ENCODE peak calls at places on chromosomes 16 and 17, in six cellular contexts. One of them, this sample, is unnamed.

GRCh38 chr16:30669026-30670000 is 11.1 kb downstream of the FBRS start:
- DNase-seq in ascending aorta: no peak
- DNase-seq in nephron progenitor cell: no peak
- DNase-seq in ureter: no peak
- DNase-seq in activated T-helper 1 cell treated with Interleukin-2 at 50 U/mL for 16 hours: no peak
- DNase-seq in breast epithelium: no peak
- DNase-seq in this sample: no peak

GRCh38 chr16:7303677-7304200 is 28.9 kb upstream of the RBFOX1 start:
- DNase-seq in breast epithelium: no peak
- DNase-seq in activated T-helper 1 cell treated with Interleukin-2 at 50 U/mL for 16 hours: no peak
- DNase-seq in nephron progenitor cell: peak
- DNase-seq in ascending aorta: no peak
- DNase-seq in ureter: no peak
- DNase-seq in this sample: no peak

GRCh38 chr17:35051183-35051578 is 12.3 kb downstream of the RFFL start:
- DNase-seq in activated T-helper 1 cell treated with Interleukin-2 at 50 U/mL for 16 hours: peak
- DNase-seq in breast epithelium: no peak
- DNase-seq in ascending aorta: no peak
- DNase-seq in ureter: no peak
- DNase-seq in nephron progenitor cell: no peak
- DNase-seq in this sample: no peak

GRCh38 chr17:82497483-82498405 is 21.8 kb upstream of the FOXK2 start:
- DNase-seq in breast epithelium: no peak
- DNase-seq in ureter: no peak
- DNase-seq in ascending aorta: no peak
- DNase-seq in nephron progenitor cell: peak
- DNase-seq in activated T-helper 1 cell treated with Interleukin-2 at 50 U/mL for 16 hours: no peak
- DNase-seq in this sample: no peak

GRCh38 chr16:14202697-14203096 is 131.6 kb downstream of the MRTFB start:
- DNase-seq in activated T-helper 1 cell treated with Interleukin-2 at 50 U/mL for 16 hours: no peak
- DNase-seq in ureter: no peak
- DNase-seq in nephron progenitor cell: no peak
- DNase-seq in ascending aorta: no peak
- DNase-seq in breast epithelium: no peak
- DNase-seq in this sample: no peak

GRCh38 chr16:5763176-5763575 is 665.6 kb upstream of the EEF2KMT start:
- DNase-seq in ureter: no peak
- DNase-seq in activated T-helper 1 cell treated with Interleukin-2 at 50 U/mL for 16 hours: no peak
- DNase-seq in breast epithelium: no peak
- DNase-seq in ascending aorta: no peak
- DNase-seq in nephron progenitor cell: no peak
- DNase-seq in this sample: no peak

GRCh38 chr17:44969144-44969780 is 1.2 kb upstream of the C1QL1 start:
- DNase-seq in activated T-helper 1 cell treated with Interleukin-2 at 50 U/mL for 16 hours: no peak
- DNase-seq in breast epithelium: no peak
- DNase-seq in nephron progenitor cell: no peak
- DNase-seq in ureter: no peak
- DNase-seq in ascending aorta: no peak
- DNase-seq in this sample: no peak

GRCh38 chr16:11609474-11610120 is 22.9 kb upstream of the LITAF start:
- DNase-seq in breast epithelium: no peak
- DNase-seq in nephron progenitor cell: peak
- DNase-seq in activated T-helper 1 cell treated with Interleukin-2 at 50 U/mL for 16 hours: no peak
- DNase-seq in ascending aorta: no peak
- DNase-seq in ureter: no peak
- DNase-seq in this sample: no peak

GRCh38 chr16:80198265-80198994 is 342.4 kb upstream of the DYNLRB2 start:
- DNase-seq in ureter: no peak
- DNase-seq in nephron progenitor cell: no peak
- DNase-seq in activated T-helper 1 cell treated with Interleukin-2 at 50 U/mL for 16 hours: no peak
- DNase-seq in ascending aorta: no peak
- DNase-seq in breast epithelium: no peak
- DNase-seq in this sample: no peak

GRCh38 chr17:41417576-41418015 is 6.8 kb downstream of the KRT37 start:
- DNase-seq in activated T-helper 1 cell treated with Interleukin-2 at 50 U/mL for 16 hours: no peak
- DNase-seq in breast epithelium: no peak
- DNase-seq in ureter: no peak
- DNase-seq in nephron progenitor cell: no peak
- DNase-seq in ascending aorta: no peak
- DNase-seq in this sample: no peak

GRCh38 chr16:86491643-86492030 is 18.7 kb upstream of the FOXF1 start:
- DNase-seq in activated T-helper 1 cell treated with Interleukin-2 at 50 U/mL for 16 hours: no peak
- DNase-seq in breast epithelium: no peak
- DNase-seq in nephron progenitor cell: no peak
- DNase-seq in ascending aorta: no peak
- DNase-seq in ureter: no peak
- DNase-seq in this sample: no peak

GRCh38 chr17:68396795-68397536 is 60.3 kb downstream of the WIPI1 start:
- DNase-seq in ascending aorta: no peak
- DNase-seq in breast epithelium: no peak
- DNase-seq in activated T-helper 1 cell treated with Interleukin-2 at 50 U/mL for 16 hours: no peak
- DNase-seq in ureter: peak
- DNase-seq in nephron progenitor cell: no peak
- DNase-seq in this sample: no peak

This sample was measured in lower leg skin.